ENCODE peak calls at places on chromosome 9, in five cellular contexts. D is uterus, B is PC-3, R is stomach, Y is fibroblast of villous mesenchyme. I is an unnamed sample.

GRCh38 chr9:110015759-110016158 is 192.2 kb downstream of the C9orf152 start:
- DNase-seq in D (no peak), B (peak), R (no peak), Y (peak), I (no peak)

GRCh38 chr9:8718121-8718725 is 918.6 kb upstream of the DMAC1 start:
- DNase-seq in R (no peak), Y (peak), B (no peak), D (no peak), I (no peak)

GRCh38 chr9:37350486-37351190 is 71.9 kb upstream of the GRHPR start:
- DNase-seq in Y (no peak), R (no peak), B (no peak), D (no peak), I (no peak)

GRCh38 chr9:132187006-132187760 is 25.3 kb downstream of the NTNG2 start:
- DNase-seq in R (no peak), Y (no peak), D (no peak), B (no peak), I (no peak)

GRCh38 chr9:16710888-16711287 is 159.6 kb downstream of the BNC2 start:
- DNase-seq in R (no peak), Y (no peak), B (no peak), D (no peak), I (no peak)

GRCh38 chr9:136572596-136573313 is 26.9 kb upstream of the NOTCH1 start:
- DNase-seq in R (no peak), Y (no peak), B (no peak), D (no peak), I (no peak)

GRCh38 chr9:111005711-111006482 is 32.4 kb downstream of the LPAR1 start:
- DNase-seq in B (no peak), R (no peak), Y (peak), D (no peak), I (peak)

GRCh38 chr9:125558453-125559084 is 148.4 kb downstream of the MAPKAP1 start:
- DNase-seq in B (peak), Y (peak), D (peak), R (peak), I (no peak)

GRCh38 chr9:70093944-70094343 is 50.3 kb downstream of the MAMDC2 start:
- DNase-seq in R (no peak), D (no peak), B (peak), Y (no peak), I (no peak)

GRCh38 chr9:20355022-20355421 is 267.3 kb downstream of the MLLT3 start:
- DNase-seq in D (no peak), Y (peak), B (peak), R (no peak), I (no peak)

GRCh38 chr9:118652935-118653334 is 716.3 kb downstream of the BRINP1 start:
- DNase-seq in R (no peak), D (no peak), Y (no peak), B (no peak), I (no peak)

GRCh38 chr9:13281356-13282016 is 2.0 kb upstream of the MPDZ start:
- DNase-seq in R (no peak), B (no peak), Y (peak), D (no peak), I (no peak)

GRCh38 chr9:123401879-123402513 is 46.0 kb downstream of the CRB2 start:
- DNase-seq in R (no peak), D (no peak), B (peak), Y (peak), I (peak)

GRCh38 chr9:133738039-133738805 is at the start of gene SARDH:
- DNase-seq in Y (peak), D (peak), B (peak), R (peak), I (peak)

GRCh38 chr9:113131689-113132151 is 19.1 kb upstream of the SLC31A2 start:
- DNase-seq in R (peak), D (no peak), B (peak), Y (peak), I (no peak)

GRCh38 chr9:69443178-69443577 is 118.2 kb downstream of the ENTREP1 start:
- DNase-seq in Y (no peak), D (no peak), B (no peak), R (no peak), I (no peak)

GRCh38 chr9:114163517-114163924 is 8.2 kb downstream of the COL27A1 start:
- DNase-seq in R (peak), B (no peak), D (no peak), Y (peak), I (no peak)

GRCh38 chr9:118635416-118635815 is 733.8 kb downstream of the BRINP1 start:
- DNase-seq in B (no peak), Y (peak), R (no peak), D (no peak), I (no peak)

GRCh38 chr9:89664010-89664409 is 59.2 kb downstream of the GADD45G start:
- DNase-seq in D (no peak), B (no peak), R (no peak), Y (no peak), I (no peak)

GRCh38 chr9:89662718-89663246 is 58.0 kb downstream of the GADD45G start:
- DNase-seq in D (no peak), R (no peak), Y (no peak), B (no peak), I (no peak)

GRCh38 chr9:89661956-89662717 is 57.3 kb downstream of the GADD45G start:
- DNase-seq in D (peak), Y (peak), B (peak), R (peak), I (peak)

GRCh38 chr9:89664896-89665329 is 60.1 kb downstream of the GADD45G start:
- DNase-seq in Y (no peak), B (peak), R (peak), D (no peak), I (peak)

DNA sequence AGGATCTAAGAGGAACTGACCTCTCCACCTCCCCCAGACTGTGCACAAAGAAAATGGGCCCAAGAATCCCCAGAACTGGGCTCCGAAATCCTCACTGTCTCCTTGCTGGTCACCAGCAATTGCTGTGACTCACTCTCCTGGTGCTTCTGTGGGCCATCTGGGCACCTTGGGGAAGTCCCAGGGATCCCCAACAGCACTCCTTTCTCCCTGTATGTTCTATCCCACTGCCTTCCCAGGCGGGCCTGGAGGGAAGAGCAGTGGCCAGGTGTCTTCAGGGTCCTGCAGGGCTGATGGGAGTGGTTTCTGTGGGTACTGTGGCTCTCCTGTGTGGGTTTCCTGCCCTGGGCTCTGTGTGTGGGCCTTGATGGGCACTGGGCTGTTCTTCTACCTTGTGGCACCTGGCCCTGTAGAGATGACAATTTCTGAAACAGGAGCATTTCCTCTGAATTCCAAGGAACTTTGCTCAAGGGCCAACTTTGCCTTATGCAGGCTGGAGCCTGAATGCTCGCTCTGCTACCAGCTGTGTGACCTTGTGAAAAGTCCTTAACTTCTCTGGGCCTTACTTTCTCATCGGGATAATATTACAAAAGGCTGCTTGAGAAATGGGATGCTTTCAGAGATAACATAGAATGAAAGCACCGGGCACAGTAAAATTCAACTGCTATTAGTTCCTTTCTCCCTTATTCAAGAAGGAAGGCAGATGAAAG is 58.6 kb downstream of the GADD45G start:
- DNase-seq in R (no peak), B (no peak), Y (no peak), D (no peak), I (no peak)
- H3K4me3 ChIP-seq in R (no peak), B (no peak), Y (no peak), D (no peak), I (no peak)

DNA sequence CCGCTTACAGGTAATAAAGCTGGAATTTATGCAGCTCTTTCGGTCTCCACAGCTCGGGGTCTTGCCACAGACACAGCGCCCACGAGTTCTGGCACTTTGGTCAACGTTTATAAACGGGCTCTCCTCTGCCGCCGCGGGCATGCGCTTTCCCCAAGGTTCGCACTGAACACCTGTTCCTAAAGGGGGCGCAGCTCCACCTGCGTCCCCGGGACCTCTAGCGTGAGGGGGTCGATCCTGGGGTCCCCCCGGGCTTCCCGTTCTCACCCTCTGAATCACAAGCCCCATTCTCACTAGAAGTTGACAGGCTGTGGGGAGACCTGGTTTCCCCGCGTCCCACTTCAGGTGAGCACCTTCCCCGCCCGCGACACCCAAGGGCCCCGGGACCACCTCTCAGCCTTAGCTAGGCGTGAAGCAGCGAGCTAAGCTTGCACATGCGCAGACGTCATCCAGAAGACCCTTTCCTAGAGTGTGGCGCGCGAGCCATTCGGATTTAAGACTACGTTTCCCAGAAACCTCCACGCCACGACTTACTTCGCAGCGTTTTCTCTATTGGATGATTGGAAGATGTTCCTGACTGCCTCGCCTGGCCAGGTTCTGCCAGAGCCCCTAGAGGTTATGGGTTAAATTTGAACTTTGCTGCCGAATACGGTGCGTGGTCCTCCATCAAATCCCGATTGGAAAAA is 21.3 kb upstream of the ZNF782 start:
- DNase-seq in B (peak), Y (peak), R (peak), D (no peak), I (peak)
- TF ChIP-seq CTCF in B (peak), Y (no peak), R (no peak), D (no peak), I (no peak)

GRCh38 chr9:128828267-128828666 is 1.3 kb downstream of the SPOUT1 start:
- DNase-seq in R (no peak), D (no peak), B (no peak), Y (no peak), I (no peak)
- H3K4me3 ChIP-seq in R (no peak), D (no peak), B (peak), Y (no peak), I (no peak)

GRCh38 chr9:99457981-99458380 is 235.9 kb downstream of the SEC61B start:
- DNase-seq in B (no peak), R (no peak), D (no peak), Y (no peak), I (no peak)
- TF ChIP-seq CTCF in B (no peak), R (no peak), D (no peak), Y (no peak), I (no peak)

DNA sequence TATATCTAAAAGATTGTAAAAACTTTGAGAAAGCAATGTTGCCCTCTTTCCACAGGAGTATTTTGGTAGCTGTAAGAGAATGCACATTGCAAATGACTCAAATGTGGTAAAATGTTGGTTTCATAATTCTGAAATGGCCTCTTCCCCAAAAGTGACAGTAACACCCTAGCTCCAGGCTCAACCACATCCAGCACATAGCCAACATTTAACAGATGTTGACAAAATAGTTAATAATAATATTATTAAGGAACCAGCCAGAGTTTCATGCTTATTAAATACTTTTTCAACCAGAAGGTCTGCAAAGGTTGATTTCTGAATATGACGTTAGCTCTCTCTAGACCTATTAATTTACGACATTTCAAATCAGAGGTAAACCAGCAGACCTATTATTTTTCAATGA is 1.3 kb downstream of the ANXA1 start:
- DNase-seq in Y (no peak), B (peak), R (no peak), D (no peak), I (no peak)
- H3K4me3 ChIP-seq in Y (peak), B (peak), R (peak), D (peak), I (no peak)